ENCODE peak calls at places on chromosomes 5 and 9, in four cellular contexts. One of them, this sample, is unnamed.

GRCh38 chr9:131178382-131178781 is 53.0 kb downstream of the NUP214 start:
- DNase-seq in brain microvascular endothelial cell: peak
- DNase-seq in stimulated activated CD4-positive, alpha-beta T cell treated with anti-CD3 and anti-CD28 coated beads, Interleukin-2, amount 100 ng/mL, for 48 hours: peak
- DNase-seq in effector CD8-positive, alpha-beta T cell: peak
- DNase-seq in this sample: peak

GRCh38 chr5:31364881-31365636 is 166.8 kb downstream of the DROSHA start:
- DNase-seq in brain microvascular endothelial cell: peak
- DNase-seq in stimulated activated CD4-positive, alpha-beta T cell treated with anti-CD3 and anti-CD28 coated beads, Interleukin-2, amount 100 ng/mL, for 48 hours: no peak
- DNase-seq in effector CD8-positive, alpha-beta T cell: no peak
- DNase-seq in this sample: no peak

GRCh38 chr5:1479581-1480188 is 34.4 kb upstream of the SLC6A3 start:
- DNase-seq in brain microvascular endothelial cell: no peak
- DNase-seq in stimulated activated CD4-positive, alpha-beta T cell treated with anti-CD3 and anti-CD28 coated beads, Interleukin-2, amount 100 ng/mL, for 48 hours: peak
- DNase-seq in effector CD8-positive, alpha-beta T cell: peak
- DNase-seq in this sample: no peak

GRCh38 chr9:126125577-126125976 is 201.1 kb upstream of the MVB12B start:
- DNase-seq in brain microvascular endothelial cell: no peak
- DNase-seq in stimulated activated CD4-positive, alpha-beta T cell treated with anti-CD3 and anti-CD28 coated beads, Interleukin-2, amount 100 ng/mL, for 48 hours: no peak
- DNase-seq in effector CD8-positive, alpha-beta T cell: no peak
- DNase-seq in this sample: no peak

GRCh38 chr5:159182691-159183090 is 26.7 kb downstream of the RNF145 start:
- DNase-seq in brain microvascular endothelial cell: no peak
- DNase-seq in stimulated activated CD4-positive, alpha-beta T cell treated with anti-CD3 and anti-CD28 coated beads, Interleukin-2, amount 100 ng/mL, for 48 hours: no peak
- DNase-seq in effector CD8-positive, alpha-beta T cell: no peak
- DNase-seq in this sample: no peak

GRCh38 chr5:96522635-96523355 is 89.7 kb upstream of the PCSK1 start:
- DNase-seq in brain microvascular endothelial cell: no peak
- DNase-seq in stimulated activated CD4-positive, alpha-beta T cell treated with anti-CD3 and anti-CD28 coated beads, Interleukin-2, amount 100 ng/mL, for 48 hours: no peak
- DNase-seq in effector CD8-positive, alpha-beta T cell: no peak
- DNase-seq in this sample: no peak

GRCh38 chr9:89508951-89509607 is 11.2 kb upstream of the SEMA4D start:
- DNase-seq in brain microvascular endothelial cell: no peak
- DNase-seq in stimulated activated CD4-positive, alpha-beta T cell treated with anti-CD3 and anti-CD28 coated beads, Interleukin-2, amount 100 ng/mL, for 48 hours: no peak
- DNase-seq in effector CD8-positive, alpha-beta T cell: no peak
- DNase-seq in this sample: no peak

GRCh38 chr5:6107675-6108539 is 270.4 kb downstream of the MED10 start:
- DNase-seq in brain microvascular endothelial cell: no peak
- DNase-seq in stimulated activated CD4-positive, alpha-beta T cell treated with anti-CD3 and anti-CD28 coated beads, Interleukin-2, amount 100 ng/mL, for 48 hours: no peak
- DNase-seq in effector CD8-positive, alpha-beta T cell: no peak
- DNase-seq in this sample: no peak

GRCh38 chr5:56123531-56124243 is 109.4 kb downstream of the ANKRD55 start:
- DNase-seq in brain microvascular endothelial cell: peak
- DNase-seq in stimulated activated CD4-positive, alpha-beta T cell treated with anti-CD3 and anti-CD28 coated beads, Interleukin-2, amount 100 ng/mL, for 48 hours: no peak
- DNase-seq in effector CD8-positive, alpha-beta T cell: no peak
- DNase-seq in this sample: peak

GRCh38 chr5:95823241-95823737 is 763 bp upstream of the GLRX start:
- DNase-seq in brain microvascular endothelial cell: no peak
- DNase-seq in stimulated activated CD4-positive, alpha-beta T cell treated with anti-CD3 and anti-CD28 coated beads, Interleukin-2, amount 100 ng/mL, for 48 hours: no peak
- DNase-seq in effector CD8-positive, alpha-beta T cell: no peak
- DNase-seq in this sample: no peak

GRCh38 chr9:26458054-26458453 is 434.5 kb downstream of the CAAP1 start:
- DNase-seq in brain microvascular endothelial cell: no peak
- DNase-seq in stimulated activated CD4-positive, alpha-beta T cell treated with anti-CD3 and anti-CD28 coated beads, Interleukin-2, amount 100 ng/mL, for 48 hours: no peak
- DNase-seq in effector CD8-positive, alpha-beta T cell: no peak
- DNase-seq in this sample: no peak

GRCh38 chr9:34636791-34637355 is 714 bp downstream of the SIGMAR1 start:
- DNase-seq in brain microvascular endothelial cell: no peak
- DNase-seq in stimulated activated CD4-positive, alpha-beta T cell treated with anti-CD3 and anti-CD28 coated beads, Interleukin-2, amount 100 ng/mL, for 48 hours: peak
- DNase-seq in effector CD8-positive, alpha-beta T cell: no peak
- DNase-seq in this sample: no peak

GRCh38 chr9:126705767-126706697 is 92.3 kb downstream of the LMX1B start:
- DNase-seq in brain microvascular endothelial cell: peak
- DNase-seq in stimulated activated CD4-positive, alpha-beta T cell treated with anti-CD3 and anti-CD28 coated beads, Interleukin-2, amount 100 ng/mL, for 48 hours: peak
- DNase-seq in effector CD8-positive, alpha-beta T cell: peak
- DNase-seq in this sample: no peak

GRCh38 chr5:16229357-16229940 is 49.9 kb upstream of the MARCHF11 start:
- DNase-seq in brain microvascular endothelial cell: no peak
- DNase-seq in stimulated activated CD4-positive, alpha-beta T cell treated with anti-CD3 and anti-CD28 coated beads, Interleukin-2, amount 100 ng/mL, for 48 hours: no peak
- DNase-seq in effector CD8-positive, alpha-beta T cell: no peak
- DNase-seq in this sample: no peak

GRCh38 chr5:143882520-143882919 is 70.6 kb downstream of the HMHB1 start:
- DNase-seq in brain microvascular endothelial cell: no peak
- DNase-seq in stimulated activated CD4-positive, alpha-beta T cell treated with anti-CD3 and anti-CD28 coated beads, Interleukin-2, amount 100 ng/mL, for 48 hours: no peak
- DNase-seq in effector CD8-positive, alpha-beta T cell: no peak
- DNase-seq in this sample: no peak

GRCh38 chr5:89374144-89374784 is 491.3 kb upstream of the MEF2C start:
- DNase-seq in brain microvascular endothelial cell: no peak
- DNase-seq in stimulated activated CD4-positive, alpha-beta T cell treated with anti-CD3 and anti-CD28 coated beads, Interleukin-2, amount 100 ng/mL, for 48 hours: no peak
- DNase-seq in effector CD8-positive, alpha-beta T cell: no peak
- DNase-seq in this sample: no peak

GRCh38 chr9:22136446-22137140 is 127.5 kb upstream of the CDKN2B start:
- DNase-seq in brain microvascular endothelial cell: peak
- DNase-seq in stimulated activated CD4-positive, alpha-beta T cell treated with anti-CD3 and anti-CD28 coated beads, Interleukin-2, amount 100 ng/mL, for 48 hours: no peak
- DNase-seq in effector CD8-positive, alpha-beta T cell: no peak
- DNase-seq in this sample: no peak

GRCh38 chr9:111961575-111961974 is 65.0 kb downstream of the UGCG start:
- DNase-seq in brain microvascular endothelial cell: peak
- DNase-seq in stimulated activated CD4-positive, alpha-beta T cell treated with anti-CD3 and anti-CD28 coated beads, Interleukin-2, amount 100 ng/mL, for 48 hours: no peak
- DNase-seq in effector CD8-positive, alpha-beta T cell: no peak
- DNase-seq in this sample: peak

GRCh38 chr9:75111019-75111622 is 22.8 kb downstream of the OSTF1 start:
- DNase-seq in brain microvascular endothelial cell: no peak
- DNase-seq in stimulated activated CD4-positive, alpha-beta T cell treated with anti-CD3 and anti-CD28 coated beads, Interleukin-2, amount 100 ng/mL, for 48 hours: no peak
- DNase-seq in effector CD8-positive, alpha-beta T cell: no peak
- DNase-seq in this sample: no peak

GRCh38 chr9:5442400-5443011 is 4.8 kb upstream of the PLGRKT start:
- DNase-seq in brain microvascular endothelial cell: peak
- DNase-seq in stimulated activated CD4-positive, alpha-beta T cell treated with anti-CD3 and anti-CD28 coated beads, Interleukin-2, amount 100 ng/mL, for 48 hours: no peak
- DNase-seq in effector CD8-positive, alpha-beta T cell: no peak
- DNase-seq in this sample: peak

GRCh38 chr5:16505140-16505891 is 39.7 kb upstream of the ZNF622 start:
- DNase-seq in brain microvascular endothelial cell: no peak
- DNase-seq in stimulated activated CD4-positive, alpha-beta T cell treated with anti-CD3 and anti-CD28 coated beads, Interleukin-2, amount 100 ng/mL, for 48 hours: no peak
- DNase-seq in effector CD8-positive, alpha-beta T cell: no peak
- DNase-seq in this sample: no peak

GRCh38 chr5:128174951-128175350 is 91.4 kb downstream of the SLC12A2 start:
- DNase-seq in brain microvascular endothelial cell: peak
- DNase-seq in stimulated activated CD4-positive, alpha-beta T cell treated with anti-CD3 and anti-CD28 coated beads, Interleukin-2, amount 100 ng/mL, for 48 hours: no peak
- DNase-seq in effector CD8-positive, alpha-beta T cell: no peak
- DNase-seq in this sample: no peak

GRCh38 chr5:80153586-80154126 is 102.2 kb downstream of the SERINC5 start:
- DNase-seq in brain microvascular endothelial cell: no peak
- DNase-seq in stimulated activated CD4-positive, alpha-beta T cell treated with anti-CD3 and anti-CD28 coated beads, Interleukin-2, amount 100 ng/mL, for 48 hours: no peak
- DNase-seq in effector CD8-positive, alpha-beta T cell: no peak
- DNase-seq in this sample: no peak

GRCh38 chr9:15293727-15294405 is 13.2 kb downstream of the TTC39B start:
- DNase-seq in brain microvascular endothelial cell: no peak
- DNase-seq in stimulated activated CD4-positive, alpha-beta T cell treated with anti-CD3 and anti-CD28 coated beads, Interleukin-2, amount 100 ng/mL, for 48 hours: no peak
- DNase-seq in effector CD8-positive, alpha-beta T cell: no peak
- DNase-seq in this sample: peak